ENCODE peak calls at places on chromosomes 2 and 18, in six cellular contexts. E, X, U, C, A and Y are unnamed samples.

GRCh38 chr2:6948081-6949008 is 31.1 kb downstream of the RNF144A start:
- DNase-seq in C (no peak), E (no peak), U (no peak), X (no peak), A (no peak), Y (no peak)

GRCh38 chr18:21391074-21391673 is 149.1 kb downstream of the GREB1L start:
- DNase-seq in C (no peak), X (no peak), E (peak), U (no peak), A (no peak), Y (peak)

GRCh38 chr2:188414869-188415753 is 123.4 kb downstream of the GULP1 start:
- DNase-seq in U (no peak), E (no peak), X (no peak), A (no peak), C (no peak), Y (no peak)

GRCh38 chr2:187719510-187719909 is 165.3 kb upstream of the TFPI start:
- DNase-seq in E (no peak), C (no peak), X (no peak), A (no peak), U (no peak), Y (no peak)

GRCh38 chr2:125471963-125472362 is 1184.0 kb upstream of the GYPC start:
- DNase-seq in U (peak), E (peak), X (no peak), C (peak), A (peak), Y (peak)

GRCh38 chr2:16553222-16553621 is 112.4 kb downstream of the CYRIA start:
- DNase-seq in E (peak), A (peak), X (no peak), C (peak), U (peak), Y (no peak)

GRCh38 chr2:232307854-232308253 is 70.7 kb upstream of the ALPP start:
- DNase-seq in C (no peak), A (no peak), X (no peak), U (no peak), E (no peak), Y (no peak)

GRCh38 chr2:206970589-206971375 is 31.5 kb downstream of the CPO start:
- DNase-seq in E (peak), U (no peak), A (no peak), C (no peak), X (no peak), Y (no peak)

GRCh38 chr18:74493689-74494088 is 2.5 kb upstream of the CNDP2 start:
- DNase-seq in X (no peak), A (peak), U (peak), E (peak), C (no peak), Y (peak)